ENCODE peak calls at places on chromosomes 4 and X, in six cellular contexts. J is mesenchymal stem cell, R is IMR-90, E is neuronal stem cell, M is H1, B is trophoblast cell. K is an unnamed sample.

GRCh38 chrX:257681-258289 is 23.4 kb upstream of the PLCXD1 start:
- DNase-seq in J (no peak), R (no peak), E (no peak), M (no peak), B (no peak), K (no peak)

GRCh38 chr4:188400456-188400855 is 261.2 kb downstream of the TRIML1 start:
- DNase-seq in J (no peak), R (no peak), E (no peak), M (no peak), B (no peak), K (no peak)

GRCh38 chr4:128668566-128668965 is 140.9 kb upstream of the JADE1 start:
- DNase-seq in J (no peak), R (no peak), E (no peak), M (no peak), B (no peak), K (no peak)

GRCh38 chr4:48109413-48110263 is 24.4 kb downstream of the TXK start:
- DNase-seq in J (peak; percentile 46), R (peak; percentile 40), E (no peak), M (no peak), B (peak; percentile 75), K (no peak)

GRCh38 chr4:164304240-164304639 is 449.7 kb upstream of the SMIM31 start:
- DNase-seq in J (no peak), R (no peak), E (no peak), M (no peak), B (no peak), K (no peak)

GRCh38 chr4:110733901-110734300 is 111.0 kb upstream of the PITX2 start:
- DNase-seq in J (no peak), R (no peak), E (no peak), M (no peak), B (no peak), K (no peak)

GRCh38 chrX:23394421-23394820 is 59.8 kb downstream of the PTCHD1 start:
- DNase-seq in J (no peak), R (no peak), E (no peak), M (no peak), B (no peak), K (no peak)

GRCh38 chr4:2284934-2285664 is 23.2 kb upstream of the MXD4 start:
- DNase-seq in J (peak; percentile 61), R (peak; percentile 79), E (no peak), M (no peak), B (no peak), K (no peak)

GRCh38 chr4:62274782-62275181 is 1074.7 kb downstream of the ADGRL3 start:
- DNase-seq in J (no peak), R (no peak), E (no peak), M (no peak), B (no peak), K (no peak)

GRCh38 chr4:131638776-131639175 is 1510.3 kb upstream of the PCDH10 start:
- DNase-seq in J (peak; percentile 9), R (peak; percentile 1), E (no peak), M (no peak), B (no peak), K (no peak)

GRCh38 chrX:131306602-131307001 is 17.5 kb upstream of the IGSF1 start:
- DNase-seq in J (no peak), R (no peak), E (no peak), M (no peak), B (no peak), K (no peak)

GRCh38 chr4:85901500-85901899 is 426.6 kb downstream of the ARHGAP24 start:
- DNase-seq in J (peak; percentile 83), R (peak; percentile 43), E (no peak), M (no peak), B (no peak), K (no peak)

GRCh38 chr4:1192091-1192492 is 19.7 kb upstream of the SPON2 start:
- DNase-seq in J (peak; percentile 98), R (peak; percentile 99), E (no peak), M (no peak), B (no peak), K (no peak)

GRCh38 chrX:42807393-42807792 is 29.4 kb upstream of the PPP1R2C start:
- DNase-seq in J (no peak), R (no peak), E (no peak), M (no peak), B (no peak), K (no peak)

GRCh38 chr4:56723201-56723605 is 42.1 kb upstream of the HOPX start:
- DNase-seq in J (no peak), R (no peak), E (no peak), M (no peak), B (no peak), K (no peak)

GRCh38 chr4:38311495-38311894 is 351.3 kb downstream of the PTTG2 start:
- DNase-seq in J (no peak), R (no peak), E (no peak), M (no peak), B (peak; percentile 18), K (no peak)

GRCh38 chr4:40309250-40309774 is 25.8 kb upstream of the CHRNA9 start:
- DNase-seq in J (peak; percentile 83), R (peak; percentile 77), E (peak; percentile 83), M (peak; percentile 92), B (peak; percentile 96), K (peak; percentile 94)

GRCh38 chrX:101230636-101231035 is 11.1 kb downstream of the DRP2 start:
- DNase-seq in J (peak; percentile 58), R (peak; percentile 51), E (no peak), M (no peak), B (no peak), K (no peak)

DNA sequence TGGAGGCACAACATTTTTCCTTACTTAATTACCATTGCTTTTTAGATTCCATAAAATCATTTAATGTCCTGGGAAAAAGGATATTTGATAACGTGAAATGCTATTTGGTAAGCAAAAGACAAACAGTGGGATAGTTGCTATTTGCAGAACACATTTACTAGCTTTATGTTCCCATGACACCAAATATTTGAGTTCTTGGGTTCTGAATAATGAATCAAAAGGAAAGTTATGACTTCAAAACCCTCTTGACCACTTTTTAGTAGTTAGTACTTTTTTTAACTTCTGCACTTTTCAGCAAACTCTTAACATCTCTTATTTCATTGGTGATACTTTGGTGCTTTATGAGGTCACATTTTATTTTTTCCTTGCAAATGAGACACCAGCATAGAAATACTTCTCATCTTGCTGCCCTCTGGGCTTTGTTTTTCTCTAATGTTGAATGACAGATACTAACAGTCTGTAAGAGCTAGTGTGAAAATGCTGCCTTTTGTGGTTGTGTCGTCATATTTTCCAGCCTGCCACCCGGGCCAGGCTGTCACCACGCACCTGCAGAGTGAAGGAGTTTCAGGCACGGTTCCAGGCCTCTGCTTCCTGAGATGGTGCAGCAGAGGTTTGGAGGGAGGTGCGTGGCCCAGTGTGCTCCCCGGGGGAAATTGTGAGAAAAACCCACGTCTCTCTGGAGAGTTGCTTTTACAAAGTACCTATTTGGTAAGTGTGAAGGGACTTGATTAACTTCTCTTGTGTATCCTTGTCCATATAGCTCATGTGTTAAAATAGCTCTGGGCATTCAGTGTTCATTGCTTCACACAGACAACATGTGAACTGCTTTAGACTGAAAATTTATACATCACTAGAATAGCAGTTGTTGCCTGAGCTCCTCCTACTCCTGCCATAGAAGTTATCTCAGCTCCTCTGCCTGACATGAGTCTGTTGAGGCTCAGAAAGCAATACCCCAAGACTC is 34.7 kb downstream of the MSL3 start:
- DNase-seq in J (no peak), R (no peak), E (no peak), M (no peak), B (no peak), K (no peak)
- H3K27ac ChIP-seq in J (no peak overlapping the region), R (no peak overlapping the region), E (no peak overlapping the region), M (no peak overlapping the region), B (no peak overlapping the region), K (no peak overlapping the region)

DNA sequence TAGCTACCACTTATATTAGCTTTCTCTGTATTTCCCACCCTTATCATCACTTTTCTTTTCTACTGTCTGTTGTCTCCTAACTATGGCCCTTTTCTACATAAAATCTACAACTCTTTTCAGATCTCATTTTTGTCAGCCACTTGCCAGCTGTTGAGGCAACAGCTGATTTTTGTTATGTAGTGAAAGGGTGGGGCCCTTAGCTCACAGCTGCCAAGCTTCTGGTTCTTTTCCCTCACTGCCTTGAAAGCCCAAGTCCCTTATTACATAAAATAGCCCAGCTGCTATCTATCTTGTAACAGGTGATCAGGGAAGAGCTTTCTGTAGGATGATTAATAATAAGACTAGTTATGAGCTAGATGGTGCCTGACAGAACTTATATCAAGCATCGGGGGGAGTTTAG is 45.9 kb downstream of the ADGRL3 start:
- DNase-seq in J (no peak), R (no peak), E (no peak), M (no peak), B (no peak), K (no peak)
- H3K14ac ChIP-seq in J (no peak overlapping the region), R (no peak overlapping the region), E (no peak overlapping the region), M (no peak overlapping the region), B (no peak overlapping the region), K (no peak overlapping the region)

GRCh38 chrX:149831473-149831872 is 49.5 kb upstream of the MAGEA8 start:
- DNase-seq in J (no peak), R (no peak), E (no peak), M (no peak), B (no peak), K (no peak)
- H3K4ac ChIP-seq in J (no peak overlapping the region), R (no peak overlapping the region), E (no peak overlapping the region), M (no peak overlapping the region), B (no peak overlapping the region), K (no peak overlapping the region)

DNA sequence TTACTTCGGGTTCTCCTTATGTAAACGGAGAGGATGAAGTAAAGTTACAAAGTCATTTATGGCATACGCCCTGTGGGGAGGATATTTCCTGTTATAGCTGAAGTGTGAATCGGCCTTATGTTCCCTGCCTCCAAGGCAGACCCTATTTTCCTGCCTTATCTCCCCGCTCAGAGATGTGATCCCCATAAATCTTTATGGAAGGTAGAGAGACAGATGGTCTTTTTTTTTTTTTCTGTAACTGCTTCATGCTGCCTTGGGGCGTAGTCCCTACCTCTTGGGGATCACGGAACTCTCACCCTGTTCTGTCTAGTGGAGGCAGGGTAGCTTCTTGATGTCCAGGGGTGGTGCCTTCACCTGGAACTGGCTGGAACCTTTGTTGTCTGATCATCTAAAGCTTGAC is 56.1 kb upstream of the DHX15 start:
- DNase-seq in J (no peak), R (no peak), E (no peak), M (no peak), B (no peak), K (no peak)
- H3K27ac ChIP-seq in J (no peak overlapping the region), R (no peak overlapping the region), E (no peak overlapping the region), M (no peak overlapping the region), B (no peak overlapping the region), K (no peak overlapping the region)

GRCh38 chr4:26827798-26828197 is 32.8 kb upstream of the STIM2 start:
- DNase-seq in J (no peak), R (no peak), E (no peak), M (no peak), B (no peak), K (no peak)
- H3K14ac ChIP-seq in J (no peak overlapping the region), R (no peak overlapping the region), E (no peak overlapping the region), M (no peak overlapping the region), B (no peak overlapping the region), K (no peak overlapping the region)

K was measured in H9.